ENCODE peak calls at places on chromosome 2, in six cellular contexts. One of them, this sample, is unnamed.

GRCh38 chr2:126661702-126662465 is 5.9 kb downstream of the GYPC start:
- DNase-seq in activated T-helper 1 cell treated with Interleukin-2 at 50 U/mL for 16 hours: no peak
- DNase-seq in PC-3: no peak
- DNase-seq in substantia nigra: no peak
- DNase-seq in epithelial cell of proximal tubule: no peak
- DNase-seq in activated CD4-positive, alpha-beta memory T cell treated with anti-CD3 and anti-CD28 coated beads, Interleukin-2, amount 10 ng/mL, durations not matched to agents 7 days and 5 days: no peak
- DNase-seq in this sample: no peak

GRCh38 chr2:88671786-88672427 is 19.6 kb upstream of the RPIA start:
- DNase-seq in epithelial cell of proximal tubule: no peak
- DNase-seq in activated CD4-positive, alpha-beta memory T cell treated with anti-CD3 and anti-CD28 coated beads, Interleukin-2, amount 10 ng/mL, durations not matched to agents 7 days and 5 days: no peak
- DNase-seq in substantia nigra: no peak
- DNase-seq in activated T-helper 1 cell treated with Interleukin-2 at 50 U/mL for 16 hours: no peak
- DNase-seq in PC-3: peak; percentile 85
- DNase-seq in this sample: peak; percentile 68

GRCh38 chr2:150599889-150600288 is 112.4 kb upstream of the RND3 start:
- DNase-seq in PC-3: no peak
- DNase-seq in activated CD4-positive, alpha-beta memory T cell treated with anti-CD3 and anti-CD28 coated beads, Interleukin-2, amount 10 ng/mL, durations not matched to agents 7 days and 5 days: no peak
- DNase-seq in substantia nigra: no peak
- DNase-seq in activated T-helper 1 cell treated with Interleukin-2 at 50 U/mL for 16 hours: no peak
- DNase-seq in epithelial cell of proximal tubule: no peak
- DNase-seq in this sample: no peak

GRCh38 chr2:53422979-53423378 is 344.6 kb upstream of the CHAC2 start:
- DNase-seq in substantia nigra: peak; percentile 27
- DNase-seq in activated T-helper 1 cell treated with Interleukin-2 at 50 U/mL for 16 hours: no peak
- DNase-seq in epithelial cell of proximal tubule: no peak
- DNase-seq in activated CD4-positive, alpha-beta memory T cell treated with anti-CD3 and anti-CD28 coated beads, Interleukin-2, amount 10 ng/mL, durations not matched to agents 7 days and 5 days: peak; percentile 27
- DNase-seq in PC-3: peak; percentile 68
- DNase-seq in this sample: peak; percentile 18

GRCh38 chr2:63562751-63563150 is 25.5 kb downstream of the WDPCP start:
- DNase-seq in activated T-helper 1 cell treated with Interleukin-2 at 50 U/mL for 16 hours: no peak
- DNase-seq in PC-3: no peak
- DNase-seq in activated CD4-positive, alpha-beta memory T cell treated with anti-CD3 and anti-CD28 coated beads, Interleukin-2, amount 10 ng/mL, durations not matched to agents 7 days and 5 days: no peak
- DNase-seq in substantia nigra: no peak
- DNase-seq in epithelial cell of proximal tubule: no peak
- DNase-seq in this sample: no peak

GRCh38 chr2:240614391-240614790 is 10.9 kb upstream of the GPR35 start:
- DNase-seq in PC-3: no peak
- DNase-seq in substantia nigra: no peak
- DNase-seq in epithelial cell of proximal tubule: no peak
- DNase-seq in activated T-helper 1 cell treated with Interleukin-2 at 50 U/mL for 16 hours: no peak
- DNase-seq in activated CD4-positive, alpha-beta memory T cell treated with anti-CD3 and anti-CD28 coated beads, Interleukin-2, amount 10 ng/mL, durations not matched to agents 7 days and 5 days: no peak
- DNase-seq in this sample: no peak

GRCh38 chr2:203822240-203822639 is 45.3 kb upstream of the CTLA4 start:
- DNase-seq in activated CD4-positive, alpha-beta memory T cell treated with anti-CD3 and anti-CD28 coated beads, Interleukin-2, amount 10 ng/mL, durations not matched to agents 7 days and 5 days: no peak
- DNase-seq in epithelial cell of proximal tubule: no peak
- DNase-seq in PC-3: no peak
- DNase-seq in activated T-helper 1 cell treated with Interleukin-2 at 50 U/mL for 16 hours: no peak
- DNase-seq in substantia nigra: no peak
- DNase-seq in this sample: no peak

GRCh38 chr2:236964291-236964690 is 121.4 kb upstream of the COPS8 start:
- DNase-seq in substantia nigra: no peak
- DNase-seq in PC-3: no peak
- DNase-seq in activated CD4-positive, alpha-beta memory T cell treated with anti-CD3 and anti-CD28 coated beads, Interleukin-2, amount 10 ng/mL, durations not matched to agents 7 days and 5 days: peak; percentile 9
- DNase-seq in epithelial cell of proximal tubule: no peak
- DNase-seq in activated T-helper 1 cell treated with Interleukin-2 at 50 U/mL for 16 hours: no peak
- DNase-seq in this sample: no peak

GRCh38 chr2:16665746-16666452 is at the start of gene CYRIA:
- DNase-seq in PC-3: no peak
- DNase-seq in activated CD4-positive, alpha-beta memory T cell treated with anti-CD3 and anti-CD28 coated beads, Interleukin-2, amount 10 ng/mL, durations not matched to agents 7 days and 5 days: peak; percentile 56
- DNase-seq in epithelial cell of proximal tubule: no peak
- DNase-seq in activated T-helper 1 cell treated with Interleukin-2 at 50 U/mL for 16 hours: no peak
- DNase-seq in substantia nigra: peak; percentile 78
- DNase-seq in this sample: no peak

GRCh38 chr2:194252127-194252526 is 1404.9 kb upstream of the SLC39A10 start:
- DNase-seq in activated T-helper 1 cell treated with Interleukin-2 at 50 U/mL for 16 hours: no peak
- DNase-seq in epithelial cell of proximal tubule: no peak
- DNase-seq in substantia nigra: no peak
- DNase-seq in activated CD4-positive, alpha-beta memory T cell treated with anti-CD3 and anti-CD28 coated beads, Interleukin-2, amount 10 ng/mL, durations not matched to agents 7 days and 5 days: no peak
- DNase-seq in PC-3: no peak
- DNase-seq in this sample: no peak

GRCh38 chr2:328761-329160 is 40.9 kb upstream of the ALKAL2 start:
- DNase-seq in epithelial cell of proximal tubule: no peak
- DNase-seq in PC-3: peak; percentile 25
- DNase-seq in activated CD4-positive, alpha-beta memory T cell treated with anti-CD3 and anti-CD28 coated beads, Interleukin-2, amount 10 ng/mL, durations not matched to agents 7 days and 5 days: no peak
- DNase-seq in substantia nigra: no peak
- DNase-seq in activated T-helper 1 cell treated with Interleukin-2 at 50 U/mL for 16 hours: no peak
- DNase-seq in this sample: no peak

GRCh38 chr2:20444993-20445910 is 1.6 kb upstream of the RHOB start:
- DNase-seq in activated CD4-positive, alpha-beta memory T cell treated with anti-CD3 and anti-CD28 coated beads, Interleukin-2, amount 10 ng/mL, durations not matched to agents 7 days and 5 days: peak; percentile 14
- DNase-seq in epithelial cell of proximal tubule: no peak
- DNase-seq in activated T-helper 1 cell treated with Interleukin-2 at 50 U/mL for 16 hours: no peak
- DNase-seq in PC-3: no peak
- DNase-seq in substantia nigra: no peak
- DNase-seq in this sample: peak; percentile 41

GRCh38 chr2:104434363-104434792 is 419.5 kb upstream of the POU3F3 start:
- DNase-seq in substantia nigra: peak; percentile 25
- DNase-seq in epithelial cell of proximal tubule: peak; percentile 51
- DNase-seq in PC-3: no peak
- DNase-seq in activated CD4-positive, alpha-beta memory T cell treated with anti-CD3 and anti-CD28 coated beads, Interleukin-2, amount 10 ng/mL, durations not matched to agents 7 days and 5 days: no peak
- DNase-seq in activated T-helper 1 cell treated with Interleukin-2 at 50 U/mL for 16 hours: no peak
- DNase-seq in this sample: peak; percentile 52